ENCODE peak calls at places on chromosomes 2 and 18, in eight cellular contexts. B is AG10803, Q is HFF-Myc, D is fibroblast of villous mesenchyme, G is spleen, J is tibial artery, T is LNCaP clone FGC, P is PC-9. U is an unnamed sample.

GRCh38 chr2:165795011-165795410 is 964 bp upstream of the GALNT3 start:
- DNase-seq in B (no peak), Q (no peak), D (no peak), G (no peak), J (no peak), T (no peak), P (no peak), U (no peak)

GRCh38 chr2:126795661-126796060 is 103.0 kb upstream of the TEX51 start:
- DNase-seq in B (no peak), Q (no peak), D (no peak), G (peak; percentile 39), J (peak; percentile 29), T (no peak), P (no peak), U (no peak)

GRCh38 chr2:9803023-9803805 is 40.1 kb upstream of the TAF1B start:
- DNase-seq in B (peak; percentile 15), Q (no peak), D (peak; percentile 30), G (peak; percentile 63), J (peak; percentile 61), T (no peak), P (no peak), U (no peak)

GRCh38 chr2:42054657-42055430 is 7.0 kb downstream of the PKDCC start:
- DNase-seq in B (no peak), Q (no peak), D (no peak), G (peak; percentile 67), J (no peak), T (no peak), P (no peak), U (no peak)

GRCh38 chr2:200104015-200104414 is 148.6 kb downstream of the MAIP1 start:
- DNase-seq in B (peak; percentile 37), Q (peak; percentile 16), D (peak; percentile 86), G (no peak), J (no peak), T (no peak), P (peak; percentile 9), U (peak; percentile 17)

GRCh38 chr2:25098558-25099486 is 56.9 kb downstream of the EFR3B start:
- DNase-seq in B (no peak), Q (no peak), D (peak; percentile 86), G (no peak), J (no peak), T (no peak), P (no peak), U (peak; percentile 27)

GRCh38 chr2:216012133-216012829 is 1.1 kb downstream of the MREG start:
- DNase-seq in B (peak; percentile 58), Q (no peak), D (no peak), G (no peak), J (no peak), T (no peak), P (peak; percentile 41), U (peak; percentile 35)

GRCh38 chr2:190182071-190182524 is 119.6 kb upstream of the MSTN start:
- DNase-seq in B (no peak), Q (no peak), D (no peak), G (no peak), J (no peak), T (no peak), P (no peak), U (no peak)

GRCh38 chr18:63970803-63971191 is 916 bp downstream of the SERPINB8 start:
- DNase-seq in B (peak; percentile 48), Q (no peak), D (peak; percentile 36), G (peak; percentile 84), J (peak; percentile 75), T (no peak), P (peak; percentile 68), U (peak; percentile 36)

GRCh38 chr2:162123806-162124758 is 28.0 kb downstream of the GCG start:
- DNase-seq in B (peak; percentile 60), Q (peak; percentile 70), D (peak; percentile 78), G (no peak), J (no peak), T (no peak), P (no peak), U (peak; percentile 57)

GRCh38 chr2:233419626-233420431 is 65.5 kb downstream of the DGKD start:
- DNase-seq in B (no peak), Q (no peak), D (peak; percentile 51), G (peak; percentile 32), J (peak; percentile 65), T (no peak), P (no peak), U (no peak)

GRCh38 chr2:58890865-58891525 is 649.9 kb upstream of the FANCL start:
- DNase-seq in B (no peak), Q (no peak), D (no peak), G (no peak), J (no peak), T (no peak), P (no peak), U (no peak)

GRCh38 chr2:37388074-37388473 is 43.6 kb downstream of the QPCT start:
- DNase-seq in B (peak; percentile 92), Q (no peak), D (peak; percentile 81), G (no peak), J (no peak), T (no peak), P (no peak), U (peak; percentile 86)

GRCh38 chr2:64359176-64359891 is 94.6 kb upstream of the LGALSL start:
- DNase-seq in B (peak; percentile 8), Q (peak; percentile 29), D (no peak), G (no peak), J (no peak), T (no peak), P (no peak), U (no peak)

GRCh38 chr18:23281626-23282436 is 146.5 kb downstream of the CABLES1 start:
- DNase-seq in B (peak; percentile 60), Q (peak; percentile 47), D (no peak), G (no peak), J (no peak), T (no peak), P (peak; percentile 55), U (peak; percentile 82)

GRCh38 chr2:228771306-228771705 is 499.8 kb downstream of the PID1 start:
- DNase-seq in B (peak; percentile 5), Q (no peak), D (peak; percentile 35), G (no peak), J (no peak), T (no peak), P (no peak), U (no peak)

GRCh38 chr18:28086530-28087172 is 90.3 kb downstream of the CDH2 start:
- DNase-seq in B (peak; percentile 71), Q (no peak), D (no peak), G (no peak), J (no peak), T (no peak), P (no peak), U (no peak)

GRCh38 chr18:76985156-76985950 is 147.2 kb downstream of the MBP start:
- DNase-seq in B (no peak), Q (no peak), D (no peak), G (peak; percentile 67), J (no peak), T (no peak), P (no peak), U (no peak)

GRCh38 chr18:76982038-76982437 is 150.5 kb downstream of the MBP start:
- DNase-seq in B (no peak), Q (no peak), D (no peak), G (no peak), J (no peak), T (no peak), P (no peak), U (no peak)

GRCh38 chr18:76983184-76983583 is 149.4 kb downstream of the MBP start:
- DNase-seq in B (peak; percentile 54), Q (peak; percentile 35), D (peak; percentile 77), G (peak; percentile 96), J (peak; percentile 81), T (peak; percentile 42), P (peak; percentile 76), U (peak; percentile 61)

GRCh38 chr18:76984193-76985155 is 148.1 kb downstream of the MBP start:
- DNase-seq in B (no peak), Q (no peak), D (no peak), G (peak; percentile 75), J (no peak), T (no peak), P (no peak), U (no peak)

DNA sequence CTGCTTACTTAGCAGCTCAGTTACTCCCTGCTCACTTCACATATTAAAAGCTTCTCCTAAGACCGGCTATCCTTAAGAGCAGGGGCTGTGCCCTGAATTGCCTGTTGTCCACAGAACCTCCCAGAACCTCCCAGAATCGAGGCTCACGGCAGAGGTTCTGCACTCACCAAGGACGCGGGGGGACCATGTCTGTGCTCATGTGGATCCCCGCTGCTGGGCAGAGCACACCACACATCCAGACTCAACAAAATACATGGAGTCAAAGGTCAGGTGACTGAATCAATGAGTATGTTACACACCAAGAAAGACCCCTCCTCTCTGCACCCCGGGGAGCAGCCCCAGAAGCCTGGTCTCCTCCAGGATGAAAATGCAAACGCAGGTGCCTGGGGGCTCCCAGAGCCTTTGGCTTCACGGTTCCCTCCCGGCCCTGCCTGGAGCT is 149.0 kb downstream of the MBP start:
- DNase-seq in B (no peak), Q (no peak), D (no peak), G (peak; percentile 73), J (no peak), T (no peak), P (no peak), U (no peak)
- TF ChIP-seq CTCF in B (no peak), Q (no peak), D (no peak), G (no peak), J (no peak), T (no peak), P (no peak), U (peak; percentile 61)

GRCh38 chr18:77141401-77142118 is 9.0 kb upstream of the MBP start:
- DNase-seq in B (no peak), Q (no peak), D (no peak), G (no peak), J (no peak), T (no peak), P (no peak), U (no peak)
- TF ChIP-seq CTCF in B (no peak), Q (peak; percentile 10), D (peak; percentile 25), G (no peak), J (no peak), T (no peak), P (peak; percentile 47), U (peak; percentile 25)

GRCh38 chr2:69156624-69157023 is 143.6 kb downstream of the ANTXR1 start:
- DNase-seq in B (no peak), Q (no peak), D (no peak), G (no peak), J (no peak), T (no peak), P (no peak), U (no peak)
- TF ChIP-seq CTCF in B (no peak), Q (no peak), D (no peak), G (no peak), J (no peak), T (no peak), P (no peak), U (no peak)

DNA sequence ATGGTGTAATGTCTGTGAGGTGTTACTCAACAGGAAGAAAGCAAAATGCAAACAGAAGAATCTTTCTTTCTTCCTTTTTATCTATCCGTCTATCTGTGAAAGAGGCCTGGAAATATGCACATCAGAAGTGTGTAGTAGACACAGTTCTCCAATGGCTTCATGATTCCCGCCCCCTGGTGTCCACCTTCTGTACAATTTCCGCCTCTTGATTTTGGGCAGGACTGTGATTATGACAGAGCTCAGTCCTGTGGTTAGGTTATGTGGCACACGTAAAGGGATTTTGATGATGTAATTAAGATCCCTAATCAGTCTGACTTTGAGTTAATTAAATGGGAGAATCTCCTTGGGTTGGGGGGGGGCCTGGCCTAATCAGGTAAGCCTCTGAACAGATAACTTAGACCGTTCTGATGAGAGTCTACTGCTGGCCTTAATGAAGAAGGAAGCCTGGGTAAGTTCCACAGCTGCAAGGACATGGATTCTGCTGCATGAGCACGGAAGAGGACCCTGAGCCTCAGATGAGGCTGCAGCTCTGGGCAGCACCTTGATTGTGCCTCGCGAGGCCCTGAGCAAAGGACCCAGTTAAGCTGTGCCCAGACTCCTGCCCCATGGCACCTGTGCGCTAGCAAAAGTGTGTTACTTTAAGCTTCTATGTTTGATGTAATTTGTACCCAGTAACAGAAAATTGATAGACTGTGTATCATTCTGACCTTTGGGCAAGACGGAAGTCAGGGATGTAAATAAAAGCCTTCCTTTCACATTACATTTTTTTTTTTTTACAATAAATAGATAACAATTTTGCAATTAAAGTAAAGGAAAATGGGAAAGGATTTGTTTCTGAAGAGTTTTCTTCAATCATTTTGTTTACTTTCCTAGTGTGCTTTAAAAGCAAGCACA is 11.3 kb upstream of the KCNF1 start:
- DNase-seq in B (no peak), Q (no peak), D (peak; percentile 12), G (no peak), J (peak; percentile 48), T (no peak), P (no peak), U (no peak)
- TF ChIP-seq CTCF in B (peak; percentile 31), Q (peak; percentile 37), D (peak; percentile 32), G (peak; percentile 20), J (no peak), T (peak; percentile 50), P (peak; percentile 63), U (peak; percentile 70)

U was measured in HFFc6.